ENCODE peak calls at places on chromosomes 2 and 18, in ten cellular contexts. One of them, this sample, is unnamed.
A peak's percentile ranks its signal among the peaks of the same experiment; 100 is the strongest.

GRCh38 chr2:25341753-25342371 is at the start of gene DNMT3A:
- DNase-seq in glomerular endothelial cell: no peak
- DNase-seq in Right ventricle myocardium superior: peak; percentile 86
- DNase-seq in activated effector memory CD4-positive, alpha-beta T cell treated with anti-CD3 and anti-CD28 coated beads, Interleukin-2, amount 50 U/mL, for 16 hours: peak; percentile 86
- DNase-seq in HepG2: no peak
- DNase-seq in NCI-H1436: peak; percentile 31
- DNase-seq in adipocyte: peak; percentile 88
- DNase-seq in stromal cell of bone marrow: peak; percentile 43
- DNase-seq in heart right ventricle: peak; percentile 85
- DNase-seq in KG1: no peak
- DNase-seq in this sample: peak; percentile 93

GRCh38 chr18:10907749-10908148 is 241.6 kb downstream of the PIEZO2 start:
- DNase-seq in Right ventricle myocardium superior: no peak
- DNase-seq in heart right ventricle: no peak
- DNase-seq in adipocyte: no peak
- DNase-seq in HepG2: no peak
- DNase-seq in activated effector memory CD4-positive, alpha-beta T cell treated with anti-CD3 and anti-CD28 coated beads, Interleukin-2, amount 50 U/mL, for 16 hours: no peak
- DNase-seq in glomerular endothelial cell: no peak
- DNase-seq in NCI-H1436: no peak
- DNase-seq in stromal cell of bone marrow: no peak
- DNase-seq in KG1: no peak
- DNase-seq in this sample: no peak

GRCh38 chr2:65381607-65382032 is 50.8 kb downstream of the SPRED2 start:
- DNase-seq in KG1: no peak
- DNase-seq in adipocyte: no peak
- DNase-seq in activated effector memory CD4-positive, alpha-beta T cell treated with anti-CD3 and anti-CD28 coated beads, Interleukin-2, amount 50 U/mL, for 16 hours: no peak
- DNase-seq in heart right ventricle: no peak
- DNase-seq in glomerular endothelial cell: no peak
- DNase-seq in Right ventricle myocardium superior: no peak
- DNase-seq in stromal cell of bone marrow: no peak
- DNase-seq in NCI-H1436: no peak
- DNase-seq in HepG2: no peak
- DNase-seq in this sample: no peak

GRCh38 chr2:2825062-2825461 is 494.0 kb upstream of the MYT1L start:
- DNase-seq in NCI-H1436: no peak
- DNase-seq in KG1: no peak
- DNase-seq in stromal cell of bone marrow: no peak
- DNase-seq in activated effector memory CD4-positive, alpha-beta T cell treated with anti-CD3 and anti-CD28 coated beads, Interleukin-2, amount 50 U/mL, for 16 hours: no peak
- DNase-seq in Right ventricle myocardium superior: no peak
- DNase-seq in glomerular endothelial cell: no peak
- DNase-seq in heart right ventricle: no peak
- DNase-seq in adipocyte: no peak
- DNase-seq in HepG2: no peak
- DNase-seq in this sample: peak; percentile 57

GRCh38 chr2:49801898-49802297 is 647.6 kb upstream of the FSHR start:
- DNase-seq in adipocyte: no peak
- DNase-seq in activated effector memory CD4-positive, alpha-beta T cell treated with anti-CD3 and anti-CD28 coated beads, Interleukin-2, amount 50 U/mL, for 16 hours: no peak
- DNase-seq in HepG2: no peak
- DNase-seq in Right ventricle myocardium superior: no peak
- DNase-seq in NCI-H1436: no peak
- DNase-seq in glomerular endothelial cell: no peak
- DNase-seq in stromal cell of bone marrow: peak; percentile 3
- DNase-seq in KG1: no peak
- DNase-seq in heart right ventricle: no peak
- DNase-seq in this sample: no peak

GRCh38 chr2:173305303-173305702 is 49.4 kb upstream of the CDCA7 start:
- DNase-seq in KG1: no peak
- DNase-seq in heart right ventricle: no peak
- DNase-seq in activated effector memory CD4-positive, alpha-beta T cell treated with anti-CD3 and anti-CD28 coated beads, Interleukin-2, amount 50 U/mL, for 16 hours: no peak
- DNase-seq in NCI-H1436: no peak
- DNase-seq in HepG2: no peak
- DNase-seq in glomerular endothelial cell: no peak
- DNase-seq in stromal cell of bone marrow: no peak
- DNase-seq in Right ventricle myocardium superior: no peak
- DNase-seq in adipocyte: no peak
- DNase-seq in this sample: no peak

GRCh38 chr2:168705534-168706470 is 96.6 kb upstream of the NOSTRIN start:
- DNase-seq in KG1: no peak
- DNase-seq in heart right ventricle: no peak
- DNase-seq in activated effector memory CD4-positive, alpha-beta T cell treated with anti-CD3 and anti-CD28 coated beads, Interleukin-2, amount 50 U/mL, for 16 hours: no peak
- DNase-seq in stromal cell of bone marrow: no peak
- DNase-seq in adipocyte: peak; percentile 54
- DNase-seq in Right ventricle myocardium superior: no peak
- DNase-seq in glomerular endothelial cell: no peak
- DNase-seq in NCI-H1436: no peak
- DNase-seq in HepG2: peak; percentile 12
- DNase-seq in this sample: no peak

GRCh38 chr2:230601510-230601909 is 111.1 kb upstream of the CAB39 start:
- DNase-seq in adipocyte: no peak
- DNase-seq in glomerular endothelial cell: no peak
- DNase-seq in heart right ventricle: no peak
- DNase-seq in KG1: no peak
- DNase-seq in stromal cell of bone marrow: no peak
- DNase-seq in activated effector memory CD4-positive, alpha-beta T cell treated with anti-CD3 and anti-CD28 coated beads, Interleukin-2, amount 50 U/mL, for 16 hours: no peak
- DNase-seq in NCI-H1436: no peak
- DNase-seq in HepG2: no peak
- DNase-seq in Right ventricle myocardium superior: no peak
- DNase-seq in this sample: no peak

GRCh38 chr2:230706053-230706498 is 6.6 kb upstream of the CAB39 start:
- DNase-seq in KG1: no peak
- DNase-seq in glomerular endothelial cell: no peak
- DNase-seq in HepG2: peak; percentile 89
- DNase-seq in NCI-H1436: no peak
- DNase-seq in activated effector memory CD4-positive, alpha-beta T cell treated with anti-CD3 and anti-CD28 coated beads, Interleukin-2, amount 50 U/mL, for 16 hours: no peak
- DNase-seq in stromal cell of bone marrow: no peak
- DNase-seq in Right ventricle myocardium superior: no peak
- DNase-seq in adipocyte: no peak
- DNase-seq in heart right ventricle: no peak
- DNase-seq in this sample: no peak

GRCh38 chr2:148901142-148901541 is 26.1 kb downstream of the KIF5C start:
- DNase-seq in activated effector memory CD4-positive, alpha-beta T cell treated with anti-CD3 and anti-CD28 coated beads, Interleukin-2, amount 50 U/mL, for 16 hours: no peak
- DNase-seq in Right ventricle myocardium superior: no peak
- DNase-seq in glomerular endothelial cell: no peak
- DNase-seq in heart right ventricle: no peak
- DNase-seq in HepG2: no peak
- DNase-seq in stromal cell of bone marrow: no peak
- DNase-seq in NCI-H1436: peak; percentile 78
- DNase-seq in KG1: no peak
- DNase-seq in adipocyte: no peak
- DNase-seq in this sample: no peak

GRCh38 chr18:32389868-32390267 is 80.8 kb downstream of the GAREM1 start:
- DNase-seq in heart right ventricle: peak; percentile 64
- DNase-seq in glomerular endothelial cell: no peak
- DNase-seq in adipocyte: no peak
- DNase-seq in KG1: no peak
- DNase-seq in HepG2: no peak
- DNase-seq in Right ventricle myocardium superior: peak; percentile 69
- DNase-seq in stromal cell of bone marrow: no peak
- DNase-seq in NCI-H1436: peak; percentile 3
- DNase-seq in activated effector memory CD4-positive, alpha-beta T cell treated with anti-CD3 and anti-CD28 coated beads, Interleukin-2, amount 50 U/mL, for 16 hours: no peak
- DNase-seq in this sample: no peak

GRCh38 chr18:26017929-26018328 is 72.5 kb downstream of the SS18 start:
- DNase-seq in heart right ventricle: no peak
- DNase-seq in stromal cell of bone marrow: no peak
- DNase-seq in NCI-H1436: no peak
- DNase-seq in adipocyte: peak; percentile 7
- DNase-seq in glomerular endothelial cell: no peak
- DNase-seq in HepG2: no peak
- DNase-seq in Right ventricle myocardium superior: no peak
- DNase-seq in activated effector memory CD4-positive, alpha-beta T cell treated with anti-CD3 and anti-CD28 coated beads, Interleukin-2, amount 50 U/mL, for 16 hours: no peak
- DNase-seq in KG1: no peak
- DNase-seq in this sample: no peak

GRCh38 chr2:28088970-28089369 is 198.4 kb downstream of the BABAM2 start:
- DNase-seq in glomerular endothelial cell: no peak
- DNase-seq in activated effector memory CD4-positive, alpha-beta T cell treated with anti-CD3 and anti-CD28 coated beads, Interleukin-2, amount 50 U/mL, for 16 hours: no peak
- DNase-seq in HepG2: no peak
- DNase-seq in heart right ventricle: no peak
- DNase-seq in KG1: no peak
- DNase-seq in adipocyte: peak; percentile 63
- DNase-seq in Right ventricle myocardium superior: no peak
- DNase-seq in NCI-H1436: no peak
- DNase-seq in stromal cell of bone marrow: no peak
- DNase-seq in this sample: no peak

GRCh38 chr2:190603374-190603773 is 45.5 kb upstream of the NAB1 start:
- DNase-seq in stromal cell of bone marrow: no peak
- DNase-seq in glomerular endothelial cell: no peak
- DNase-seq in NCI-H1436: no peak
- DNase-seq in heart right ventricle: no peak
- DNase-seq in activated effector memory CD4-positive, alpha-beta T cell treated with anti-CD3 and anti-CD28 coated beads, Interleukin-2, amount 50 U/mL, for 16 hours: no peak
- DNase-seq in HepG2: no peak
- DNase-seq in adipocyte: no peak
- DNase-seq in KG1: no peak
- DNase-seq in Right ventricle myocardium superior: no peak
- DNase-seq in this sample: no peak

GRCh38 chr18:7607535-7608173 is 40.5 kb downstream of the PTPRM start:
- DNase-seq in NCI-H1436: no peak
- DNase-seq in stromal cell of bone marrow: no peak
- DNase-seq in activated effector memory CD4-positive, alpha-beta T cell treated with anti-CD3 and anti-CD28 coated beads, Interleukin-2, amount 50 U/mL, for 16 hours: no peak
- DNase-seq in HepG2: no peak
- DNase-seq in heart right ventricle: no peak
- DNase-seq in adipocyte: peak; percentile 8
- DNase-seq in glomerular endothelial cell: no peak
- DNase-seq in Right ventricle myocardium superior: peak; percentile 48
- DNase-seq in KG1: no peak
- DNase-seq in this sample: no peak

GRCh38 chr2:237353207-237353606 is 60.8 kb downstream of the COL6A3 start:
- DNase-seq in stromal cell of bone marrow: no peak
- DNase-seq in heart right ventricle: no peak
- DNase-seq in activated effector memory CD4-positive, alpha-beta T cell treated with anti-CD3 and anti-CD28 coated beads, Interleukin-2, amount 50 U/mL, for 16 hours: no peak
- DNase-seq in KG1: no peak
- DNase-seq in adipocyte: no peak
- DNase-seq in glomerular endothelial cell: no peak
- DNase-seq in Right ventricle myocardium superior: no peak
- DNase-seq in HepG2: no peak
- DNase-seq in NCI-H1436: no peak
- DNase-seq in this sample: no peak

GRCh38 chr18:48777737-48778111 is 173.0 kb downstream of the SMAD7 start:
- DNase-seq in KG1: no peak
- DNase-seq in NCI-H1436: no peak
- DNase-seq in activated effector memory CD4-positive, alpha-beta T cell treated with anti-CD3 and anti-CD28 coated beads, Interleukin-2, amount 50 U/mL, for 16 hours: no peak
- DNase-seq in adipocyte: peak; percentile 6
- DNase-seq in heart right ventricle: no peak
- DNase-seq in Right ventricle myocardium superior: no peak
- DNase-seq in HepG2: peak; percentile 30
- DNase-seq in stromal cell of bone marrow: no peak
- DNase-seq in glomerular endothelial cell: no peak
- DNase-seq in this sample: no peak

GRCh38 chr2:25184254-25184653 is 15.9 kb upstream of the POMC start:
- DNase-seq in glomerular endothelial cell: no peak
- DNase-seq in heart right ventricle: no peak
- DNase-seq in stromal cell of bone marrow: no peak
- DNase-seq in adipocyte: no peak
- DNase-seq in activated effector memory CD4-positive, alpha-beta T cell treated with anti-CD3 and anti-CD28 coated beads, Interleukin-2, amount 50 U/mL, for 16 hours: no peak
- DNase-seq in KG1: no peak
- DNase-seq in Right ventricle myocardium superior: no peak
- DNase-seq in NCI-H1436: no peak
- DNase-seq in HepG2: no peak
- DNase-seq in this sample: no peak

GRCh38 chr18:52286675-52287074 is 53.3 kb upstream of the DCC start:
- DNase-seq in heart right ventricle: no peak
- DNase-seq in HepG2: no peak
- DNase-seq in activated effector memory CD4-positive, alpha-beta T cell treated with anti-CD3 and anti-CD28 coated beads, Interleukin-2, amount 50 U/mL, for 16 hours: no peak
- DNase-seq in stromal cell of bone marrow: no peak
- DNase-seq in KG1: no peak
- DNase-seq in Right ventricle myocardium superior: no peak
- DNase-seq in adipocyte: no peak
- DNase-seq in NCI-H1436: no peak
- DNase-seq in glomerular endothelial cell: no peak
- DNase-seq in this sample: no peak

GRCh38 chr2:171655584-171655983 is 31.7 kb upstream of the DYNC1I2 start:
- DNase-seq in activated effector memory CD4-positive, alpha-beta T cell treated with anti-CD3 and anti-CD28 coated beads, Interleukin-2, amount 50 U/mL, for 16 hours: no peak
- DNase-seq in Right ventricle myocardium superior: no peak
- DNase-seq in glomerular endothelial cell: no peak
- DNase-seq in stromal cell of bone marrow: no peak
- DNase-seq in NCI-H1436: no peak
- DNase-seq in HepG2: no peak
- DNase-seq in adipocyte: no peak
- DNase-seq in KG1: peak; percentile 17
- DNase-seq in heart right ventricle: no peak
- DNase-seq in this sample: no peak

GRCh38 chr2:128311755-128312341 is 6.8 kb downstream of the HS6ST1 start:
- DNase-seq in glomerular endothelial cell: no peak
- DNase-seq in HepG2: no peak
- DNase-seq in KG1: no peak
- DNase-seq in NCI-H1436: no peak
- DNase-seq in Right ventricle myocardium superior: peak; percentile 39
- DNase-seq in stromal cell of bone marrow: no peak
- DNase-seq in adipocyte: no peak
- DNase-seq in heart right ventricle: no peak
- DNase-seq in activated effector memory CD4-positive, alpha-beta T cell treated with anti-CD3 and anti-CD28 coated beads, Interleukin-2, amount 50 U/mL, for 16 hours: peak; percentile 57
- DNase-seq in this sample: no peak

GRCh38 chr2:217868911-217869334 is 133.9 kb downstream of the TNS1 start:
- DNase-seq in stromal cell of bone marrow: no peak
- DNase-seq in KG1: no peak
- DNase-seq in heart right ventricle: no peak
- DNase-seq in NCI-H1436: no peak
- DNase-seq in activated effector memory CD4-positive, alpha-beta T cell treated with anti-CD3 and anti-CD28 coated beads, Interleukin-2, amount 50 U/mL, for 16 hours: no peak
- DNase-seq in glomerular endothelial cell: no peak
- DNase-seq in Right ventricle myocardium superior: no peak
- DNase-seq in HepG2: no peak
- DNase-seq in adipocyte: no peak
- DNase-seq in this sample: no peak

GRCh38 chr2:128374001-128374710 is 55.5 kb upstream of the HS6ST1 start:
- DNase-seq in glomerular endothelial cell: no peak
- DNase-seq in NCI-H1436: no peak
- DNase-seq in adipocyte: peak; percentile 90
- DNase-seq in stromal cell of bone marrow: no peak
- DNase-seq in activated effector memory CD4-positive, alpha-beta T cell treated with anti-CD3 and anti-CD28 coated beads, Interleukin-2, amount 50 U/mL, for 16 hours: peak; percentile 55
- DNase-seq in heart right ventricle: no peak
- DNase-seq in Right ventricle myocardium superior: no peak
- DNase-seq in HepG2: peak; percentile 32
- DNase-seq in KG1: no peak
- DNase-seq in this sample: peak; percentile 60

GRCh38 chr2:100752628-100753333 is 67.2 kb upstream of the NPAS2 start:
- DNase-seq in heart right ventricle: no peak
- DNase-seq in activated effector memory CD4-positive, alpha-beta T cell treated with anti-CD3 and anti-CD28 coated beads, Interleukin-2, amount 50 U/mL, for 16 hours: no peak
- DNase-seq in NCI-H1436: no peak
- DNase-seq in adipocyte: peak; percentile 94
- DNase-seq in stromal cell of bone marrow: peak; percentile 82
- DNase-seq in HepG2: peak; percentile 67
- DNase-seq in Right ventricle myocardium superior: no peak
- DNase-seq in KG1: no peak
- DNase-seq in glomerular endothelial cell: no peak
- DNase-seq in this sample: no peak

GRCh38 chr2:7773362-7773973 is 856.3 kb downstream of the RNF144A start:
- DNase-seq in Right ventricle myocardium superior: no peak
- DNase-seq in KG1: peak; percentile 33
- DNase-seq in HepG2: no peak
- DNase-seq in adipocyte: no peak
- DNase-seq in heart right ventricle: no peak
- DNase-seq in activated effector memory CD4-positive, alpha-beta T cell treated with anti-CD3 and anti-CD28 coated beads, Interleukin-2, amount 50 U/mL, for 16 hours: no peak
- DNase-seq in glomerular endothelial cell: no peak
- DNase-seq in stromal cell of bone marrow: no peak
- DNase-seq in NCI-H1436: no peak
- DNase-seq in this sample: no peak